ENCODE peak calls at places on chromosome 9, in six cellular contexts. C is HCT116, Y is GM12878, E is HepG2, M is K562, J is GM23338. O is an unnamed sample.

GRCh38 chr9:33748633-33749304 is 46.6 kb upstream of the PRSS3 start:
- DNase-seq in E (no peak), M (no peak), C (no peak), J (no peak), Y (no peak), O (no peak)

GRCh38 chr9:23492126-23493002 is 333.7 kb downstream of the ELAVL2 start:
- DNase-seq in E (peak), M (no peak), C (no peak), Y (no peak), J (peak), O (peak)

GRCh38 chr9:114613087-114613486 is 2.0 kb downstream of the TMEM268 start:
- DNase-seq in C (no peak), M (no peak), Y (no peak), E (no peak), J (no peak), O (no peak)

GRCh38 chr9:128370367-128370751 is 815 bp upstream of the URM1 start:
- DNase-seq in J (no peak), M (no peak), Y (no peak), C (no peak), E (no peak), O (no peak)

GRCh38 chr9:16679327-16679821 is 191.1 kb downstream of the BNC2 start:
- DNase-seq in M (no peak), Y (no peak), J (peak), C (no peak), E (no peak), O (no peak)

GRCh38 chr9:122248448-122248865 is 16.2 kb downstream of the RBM18 start:
- DNase-seq in J (no peak), C (peak), E (no peak), M (no peak), Y (no peak), O (no peak)

GRCh38 chr9:111350556-111350955 is 20.5 kb upstream of the OR2K2 start:
- DNase-seq in E (no peak), Y (no peak), C (no peak), M (no peak), J (no peak), O (no peak)

GRCh38 chr9:19913151-19913550 is 124.3 kb upstream of the SLC24A2 start:
- DNase-seq in M (no peak), E (no peak), J (no peak), Y (no peak), C (no peak), O (no peak)

GRCh38 chr9:113376634-113377531 is at the start of gene HDHD3:
- DNase-seq in Y (peak), J (peak), E (peak), M (peak), C (peak), O (no peak)

GRCh38 chr9:109063765-109064164 is 50.5 kb upstream of the CTNNAL1 start:
- DNase-seq in Y (no peak), M (no peak), E (no peak), C (peak), J (no peak), O (no peak)

GRCh38 chr9:33184947-33185346 is 17.8 kb upstream of the B4GALT1 start:
- DNase-seq in Y (no peak), E (no peak), C (no peak), M (no peak), J (no peak), O (no peak)

GRCh38 chr9:98171176-98171925 is 21.1 kb downstream of the CORO2A start:
- DNase-seq in M (no peak), J (no peak), Y (no peak), E (no peak), C (no peak), O (no peak)

GRCh38 chr9:110029422-110029814 is 178.5 kb downstream of the C9orf152 start:
- DNase-seq in M (no peak), E (peak), Y (no peak), C (no peak), J (no peak), O (peak)

GRCh38 chr9:136242248-136242647 is 3.4 kb downstream of the QSOX2 start:
- DNase-seq in J (no peak), C (no peak), M (no peak), Y (no peak), E (no peak), O (no peak)

GRCh38 chr9:137403281-137403680 is 19.7 kb downstream of the EXD3 start:
- DNase-seq in Y (no peak), M (no peak), C (no peak), E (no peak), J (no peak), O (no peak)

GRCh38 chr9:83065233-83065632 is 2.3 kb upstream of the RASEF start:
- DNase-seq in Y (no peak), J (no peak), E (no peak), M (no peak), C (no peak), O (no peak)

GRCh38 chr9:34227445-34227844 is 48.6 kb downstream of the UBAP1 start:
- DNase-seq in M (no peak), J (no peak), C (no peak), Y (no peak), E (no peak), O (no peak)

GRCh38 chr9:114235113-114235589 is 79.8 kb downstream of the COL27A1 start:
- DNase-seq in E (no peak), J (no peak), M (no peak), C (no peak), Y (no peak), O (no peak)

GRCh38 chr9:123568691-123569342 is 212.8 kb downstream of the CRB2 start:
- DNase-seq in E (no peak), Y (no peak), C (no peak), M (no peak), J (no peak), O (peak)

GRCh38 chr9:88690628-88691027 is 155.7 kb downstream of the NXNL2 start:
- DNase-seq in J (no peak), E (no peak), Y (no peak), C (no peak), M (no peak), O (no peak)

GRCh38 chr9:4970970-4971641 is 14.0 kb upstream of the JAK2 start:
- DNase-seq in E (no peak), J (no peak), Y (peak), M (no peak), C (no peak), O (no peak)

GRCh38 chr9:21455320-21455719 is 15.1 kb downstream of the IFNA1 start:
- DNase-seq in C (peak), M (no peak), J (peak), E (peak), Y (no peak), O (no peak)

GRCh38 chr9:33781736-33782135 is 13.6 kb upstream of the PRSS3 start:
- DNase-seq in E (no peak), Y (no peak), C (no peak), J (no peak), M (no peak), O (no peak)

GRCh38 chr9:89020754-89021153 is 29.5 kb downstream of the S1PR3 start:
- DNase-seq in E (no peak), Y (no peak), C (no peak), J (no peak), M (no peak), O (no peak)

GRCh38 chr9:122320346-122320995 is 50.4 kb upstream of the PTGS1 start:
- DNase-seq in C (no peak), E (no peak), Y (no peak), J (no peak), M (no peak), O (no peak)

GRCh38 chr9:3241290-3241689 is 284.5 kb downstream of the RFX3 start:
- DNase-seq in Y (no peak), C (no peak), E (no peak), J (peak), M (no peak), O (no peak)

GRCh38 chr9:134889386-134890214 is 9.0 kb downstream of the FCN2 start:
- DNase-seq in C (no peak), Y (no peak), M (no peak), J (no peak), E (no peak), O (no peak)

GRCh38 chr9:137534256-137535119 is 15.7 kb downstream of the PNPLA7 start:
- DNase-seq in E (peak), J (peak), M (peak), C (peak), Y (no peak), O (peak)

GRCh38 chr9:99059074-99059894 is 45.6 kb upstream of the TGFBR1 start:
- DNase-seq in E (no peak), M (peak), Y (peak), C (no peak), J (no peak), O (no peak)

GRCh38 chr9:2771101-2771500 is 53.8 kb downstream of the KCNV2 start:
- DNase-seq in Y (no peak), M (peak), E (no peak), C (no peak), J (no peak), O (no peak)

GRCh38 chr9:5698810-5699556 is 70.1 kb downstream of the RIC1 start:
- DNase-seq in Y (no peak), E (no peak), M (no peak), C (no peak), J (no peak), O (no peak)

GRCh38 chr9:96140401-96141180 is 161.4 kb downstream of the HSD17B3 start:
- DNase-seq in C (no peak), E (no peak), Y (no peak), M (no peak), J (peak), O (no peak)

GRCh38 chr9:89408628-89409101 is 89.2 kb downstream of the SEMA4D start:
- DNase-seq in E (no peak), C (no peak), J (no peak), M (no peak), Y (no peak), O (no peak)

GRCh38 chr9:99093492-99093791 is 11.5 kb upstream of the TGFBR1 start:
- DNase-seq in M (peak), Y (no peak), C (no peak), J (no peak), E (no peak), O (no peak)

GRCh38 chr9:137411670-137412380 is 11.1 kb downstream of the EXD3 start:
- DNase-seq in M (peak), J (no peak), E (no peak), C (peak), Y (peak), O (no peak)

GRCh38 chr9:26779072-26779471 is 113.5 kb downstream of the CAAP1 start:
- DNase-seq in M (no peak), J (no peak), C (peak), E (peak), Y (no peak), O (no peak)

GRCh38 chr9:136545065-136545965 is 533 bp downstream of the NOTCH1 start:
- DNase-seq in M (peak), Y (no peak), J (no peak), E (no peak), C (no peak), O (no peak)

GRCh38 chr9:9790216-9790872 is 822.5 kb downstream of the PTPRD start:
- DNase-seq in M (no peak), Y (no peak), E (peak), J (peak), C (no peak), O (no peak)

GRCh38 chr9:9791621-9792020 is 821.2 kb downstream of the PTPRD start:
- DNase-seq in M (no peak), E (no peak), J (peak), C (no peak), Y (no peak), O (no peak)

DNA sequence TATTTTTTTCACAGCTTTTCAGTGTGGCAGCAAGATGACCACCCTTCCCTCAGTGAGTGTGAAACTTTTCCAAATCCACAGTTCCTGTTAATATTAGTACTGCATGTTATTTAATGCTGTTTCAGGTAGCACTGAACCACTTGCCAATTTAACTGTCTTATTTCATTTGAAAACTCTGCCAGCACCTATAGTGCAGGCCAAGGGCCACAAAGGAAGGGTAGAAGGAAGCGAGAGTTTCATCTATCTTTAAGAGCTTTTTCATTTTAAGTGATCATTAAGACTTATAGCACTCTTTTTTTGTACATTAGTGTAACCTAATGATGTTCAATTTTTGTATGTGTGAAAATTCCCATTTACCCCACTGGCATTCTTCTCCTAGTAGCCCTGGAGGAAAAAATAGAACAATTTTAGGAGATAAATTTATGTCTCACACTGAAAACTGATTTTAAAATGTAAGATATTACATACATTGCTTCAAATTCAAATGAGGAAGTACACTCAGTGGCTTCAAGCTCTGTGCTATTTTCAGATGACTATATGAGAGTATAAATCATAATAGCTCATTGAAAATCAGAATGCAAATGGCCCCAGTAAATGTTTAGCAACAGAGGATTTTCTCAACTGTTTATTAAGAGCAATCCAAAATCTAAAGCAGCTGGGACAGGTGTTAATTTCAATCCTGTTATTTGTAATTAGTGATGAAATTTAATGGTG is 820.5 kb downstream of the PTPRD start:
- DNase-seq in J (no peak), M (no peak), C (no peak), Y (no peak), E (no peak), O (no peak)
- H3K4me3 ChIP-seq in J (no peak), M (no peak), C (no peak), Y (no peak), E (no peak), O (no peak)

GRCh38 chr9:70589571-70590263 is 175.3 kb upstream of the KLF9 start:
- DNase-seq in J (no peak), M (no peak), C (no peak), E (no peak), Y (no peak), O (no peak)
- TF ChIP-seq POLR2AphosphoS5 in J (no peak), M (no peak), C (no peak), E (no peak), Y (no peak), O (no peak)

GRCh38 chr9:94639045-94639995 is at the start of gene FBP1:
- DNase-seq in J (peak), M (peak), E (no peak), C (no peak), Y (no peak), O (no peak)
- TF ChIP-seq EZH2 in J (peak), M (no peak), E (no peak), C (no peak), Y (no peak), O (no peak)

GRCh38 chr9:37531699-37532098 is 44.5 kb downstream of the FBXO10 start:
- DNase-seq in E (no peak), M (no peak), J (no peak), Y (peak), C (no peak), O (no peak)
- H3K4me3 ChIP-seq in E (no peak), M (no peak), J (no peak), Y (peak), C (no peak), O (no peak)

GRCh38 chr9:93207326-93207814 is 23.4 kb downstream of the WNK2 start:
- DNase-seq in J (no peak), C (no peak), Y (no peak), M (no peak), E (no peak), O (peak)
- TF ChIP-seq POLR2AphosphoS5 in J (no peak), C (no peak), Y (no peak), M (no peak), E (no peak), O (no peak)

GRCh38 chr9:126521976-126522590 is 91.6 kb upstream of the LMX1B start:
- DNase-seq in E (no peak), C (no peak), M (no peak), J (no peak), Y (no peak), O (no peak)

GRCh38 chr9:126519660-126520425 is 93.9 kb upstream of the LMX1B start:
- DNase-seq in M (no peak), J (no peak), C (no peak), E (no peak), Y (no peak), O (no peak)

GRCh38 chr9:126520453-126520852 is 93.3 kb upstream of the LMX1B start:
- DNase-seq in Y (no peak), M (no peak), E (no peak), C (no peak), J (no peak), O (no peak)

GRCh38 chr9:126521551-126521950 is 92.2 kb upstream of the LMX1B start:
- DNase-seq in C (no peak), M (no peak), Y (no peak), J (no peak), E (no peak), O (no peak)

GRCh38 chr9:126521089-126521488 is 92.6 kb upstream of the LMX1B start:
- DNase-seq in J (no peak), C (no peak), M (no peak), Y (no peak), E (no peak), O (no peak)
- TF ChIP-seq EZH2 in J (no peak), C (no peak), M (no peak), Y (no peak), E (no peak), O (no peak)

GRCh38 chr9:91359734-91360470 is 1.8 kb downstream of the AUH start:
- DNase-seq in C (no peak), J (no peak), M (no peak), E (no peak), Y (no peak), O (no peak)
- H3K4me3 ChIP-seq in C (peak), J (peak), M (peak), E (peak), Y (peak), O (peak)

O was measured in SK-N-MC.